ENCODE peak calls at places on chromosomes 13 and 19, in four cellular contexts. O is adipocyte, M is heart left ventricle, S is breast epithelium. G is an unnamed sample. For H3K36me3 and H3K4me1, the result is how much of the 10 kb centered on the place peaks cover.

GRCh38 chr19:44753932-44754742 is 5.6 kb downstream of the BCL3 start:
- DNase-seq in O (peak), M (peak), S (peak), G (peak)

GRCh38 chr19:9456018-9456689 is 20.8 kb upstream of the ZNF266 start:
- DNase-seq in O (no peak), M (no peak), S (no peak), G (no peak)

GRCh38 chr19:30226464-30227070 is 145.6 kb upstream of the ZNF536 start:
- DNase-seq in O (peak), M (no peak), S (no peak), G (peak)

GRCh38 chr13:25859528-25859927 is 192.3 kb downstream of the SHISA2 start:
- DNase-seq in O (no peak), M (no peak), S (no peak), G (no peak)

GRCh38 chr19:27741236-27741635 is 1471.7 kb downstream of the UQCRFS1 start:
- DNase-seq in O (no peak), M (no peak), S (no peak), G (no peak)

GRCh38 chr13:107743983-107744382 is 471.4 kb downstream of the LIG4 start:
- DNase-seq in O (peak), M (no peak), S (no peak), G (no peak)

GRCh38 chr13:91406619-91407018 is 8.2 kb downstream of the GPC5 start:
- DNase-seq in O (peak), M (no peak), S (no peak), G (peak)

GRCh38 chr13:112391747-112392146 is 15.6 kb downstream of the SPACA7 start:
- DNase-seq in O (no peak), M (no peak), S (no peak), G (peak)

GRCh38 chr13:52027832-52028231 is 3.3 kb downstream of the UTP14C start:
- DNase-seq in O (no peak), M (no peak), S (no peak), G (no peak)
- H3K36me3 ChIP-seq in O (under half), M (under half), S (under half), G (under half)

GRCh38 chr19:41111296-41111695 is 2.9 kb upstream of the CYP2F1 start:
- DNase-seq in O (no peak), M (no peak), S (no peak), G (no peak)
- H3K4me1 ChIP-seq in O (under half), M (under half), S (under half), G (under half)

GRCh38 chr13:73922728-73923393 is 211.3 kb downstream of the KLF12 start:
- DNase-seq in O (peak), M (no peak), S (no peak), G (no peak)
- H3K36me3 ChIP-seq in O (under half), M (under half), S (under half), G (under half)

DNA sequence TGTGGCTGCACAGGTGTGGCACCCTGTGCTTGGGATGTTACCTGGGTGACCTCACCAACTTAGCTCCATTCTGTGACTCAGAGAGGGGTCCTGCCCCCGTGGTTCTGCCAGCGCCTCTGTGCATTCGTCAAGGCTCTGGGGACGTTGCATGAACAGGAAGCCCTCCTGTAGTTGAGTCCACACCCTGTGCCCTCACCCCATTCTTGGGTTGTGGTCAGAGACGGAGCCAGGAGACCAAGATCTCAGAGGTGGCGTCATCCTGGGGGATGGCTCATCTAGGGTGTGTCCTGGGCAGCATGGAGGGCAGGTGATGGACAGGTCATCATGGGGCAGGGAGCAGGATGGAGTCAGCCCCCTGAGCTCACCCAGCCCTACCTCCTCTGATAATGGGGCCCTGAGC is 2.5 kb downstream of the COX6B2 start:
- DNase-seq in O (no peak), M (no peak), S (no peak), G (no peak)
- H3K4me1 ChIP-seq in O (under half), M (under half), S (under half), G (under half)

DNA sequence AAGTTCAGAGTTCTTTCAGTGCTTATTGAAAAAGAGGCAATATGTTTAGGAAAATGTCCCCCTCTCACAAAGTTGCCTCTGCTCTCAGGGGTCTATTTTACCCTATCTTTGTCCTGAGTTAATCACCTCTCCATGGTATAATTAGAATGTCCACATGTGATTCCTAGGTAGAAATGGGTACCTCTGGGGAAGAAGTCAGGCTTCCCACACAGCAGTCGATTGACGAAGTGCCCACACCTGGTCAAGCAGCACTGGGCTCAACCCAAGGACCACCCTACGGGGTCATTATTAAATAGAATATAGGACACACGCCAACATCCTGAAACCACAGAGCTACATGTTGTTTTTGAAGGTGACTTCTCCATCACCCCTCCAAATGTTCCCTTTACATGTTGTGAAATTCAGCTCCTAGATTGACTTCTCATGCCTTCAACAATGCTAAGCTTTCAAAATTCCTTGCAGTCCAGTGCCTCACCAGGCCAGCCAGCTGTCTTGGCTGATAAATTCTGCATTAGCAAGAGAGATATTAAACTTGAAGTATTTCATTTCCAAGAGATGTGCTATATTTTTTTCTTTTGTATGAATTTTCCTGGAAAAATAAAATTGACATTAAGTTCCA is 43.6 kb upstream of the FAM124A start:
- DNase-seq in O (no peak), M (no peak), S (no peak), G (no peak)
- H3K36me3 ChIP-seq in O (under half), M (under half), S (under half), G (under half)